ENCODE peak calls at places on chromosomes 12 and 14, in four cellular contexts. One of them, this sample, is unnamed.

GRCh38 chr12:42504049-42504448 is 85.5 kb downstream of the PRICKLE1 start:
- DNase-seq in stomach: no peak
- DNase-seq in HepG2: no peak
- DNase-seq in vagina: no peak
- DNase-seq in this sample: no peak

GRCh38 chr12:48003226-48004038 is 844 bp downstream of the COL2A1 start:
- DNase-seq in vagina: no peak
- DNase-seq in HepG2: no peak
- DNase-seq in stomach: no peak
- DNase-seq in this sample: no peak

GRCh38 chr14:61178226-61179060 is 102.7 kb downstream of the TMEM30B start:
- DNase-seq in vagina: no peak
- DNase-seq in HepG2: peak
- DNase-seq in stomach: no peak
- DNase-seq in this sample: no peak

GRCh38 chr12:121926874-121927706 is 8.7 kb downstream of the CFAP251 start:
- DNase-seq in vagina: no peak
- DNase-seq in HepG2: no peak
- DNase-seq in stomach: no peak
- DNase-seq in this sample: no peak

GRCh38 chr12:93813972-93814821 is 137.0 kb downstream of the CRADD start:
- DNase-seq in vagina: peak
- DNase-seq in stomach: peak
- DNase-seq in HepG2: peak
- DNase-seq in this sample: no peak

GRCh38 chr12:121805800-121806555 is 2.2 kb downstream of the SETD1B start:
- DNase-seq in vagina: no peak
- DNase-seq in HepG2: no peak
- DNase-seq in stomach: no peak
- DNase-seq in this sample: peak

GRCh38 chr12:112537710-112538396 is 119.1 kb downstream of the PTPN11 start:
- DNase-seq in vagina: no peak
- DNase-seq in HepG2: peak
- DNase-seq in stomach: no peak
- DNase-seq in this sample: no peak

GRCh38 chr14:28321475-28322244 is 444.9 kb upstream of the FOXG1 start:
- DNase-seq in HepG2: no peak
- DNase-seq in vagina: no peak
- DNase-seq in stomach: no peak
- DNase-seq in this sample: no peak

GRCh38 chr12:19799216-19799615 is 359.9 kb downstream of the AEBP2 start:
- DNase-seq in vagina: no peak
- DNase-seq in HepG2: no peak
- DNase-seq in stomach: no peak
- DNase-seq in this sample: no peak

GRCh38 chr14:21086908-21087293 is 11.6 kb downstream of the ZNF219 start:
- DNase-seq in stomach: no peak
- DNase-seq in vagina: no peak
- DNase-seq in HepG2: no peak
- DNase-seq in this sample: no peak

GRCh38 chr12:83709899-83710298 is 1023.2 kb downstream of the TMTC2 start:
- DNase-seq in vagina: no peak
- DNase-seq in HepG2: no peak
- DNase-seq in stomach: no peak
- DNase-seq in this sample: no peak

GRCh38 chr14:24441904-24442239 is 704 bp downstream of the SDR39U1 start:
- DNase-seq in HepG2: no peak
- DNase-seq in stomach: no peak
- DNase-seq in vagina: no peak
- DNase-seq in this sample: no peak

GRCh38 chr12:130446846-130447654 is 109.4 kb downstream of the PIWIL1 start:
- DNase-seq in HepG2: no peak
- DNase-seq in stomach: no peak
- DNase-seq in vagina: no peak
- DNase-seq in this sample: no peak

GRCh38 chr12:15155271-15155670 is 65.9 kb downstream of the RERG start:
- DNase-seq in HepG2: no peak
- DNase-seq in stomach: peak
- DNase-seq in vagina: no peak
- DNase-seq in this sample: no peak

GRCh38 chr12:41521872-41522379 is 333.8 kb downstream of the PDZRN4 start:
- DNase-seq in stomach: no peak
- DNase-seq in HepG2: no peak
- DNase-seq in vagina: no peak
- DNase-seq in this sample: no peak

GRCh38 chr14:64885555-64885954 is 5.8 kb upstream of the SPTB start:
- DNase-seq in vagina: no peak
- DNase-seq in HepG2: no peak
- DNase-seq in stomach: no peak
- DNase-seq in this sample: no peak

GRCh38 chr14:63596998-63597658 is 44.5 kb downstream of the WDR89 start:
- DNase-seq in vagina: no peak
- DNase-seq in HepG2: no peak
- DNase-seq in stomach: no peak
- DNase-seq in this sample: no peak

GRCh38 chr14:95196826-95197497 is 39.6 kb upstream of the DICER1 start:
- DNase-seq in stomach: no peak
- DNase-seq in HepG2: no peak
- DNase-seq in vagina: no peak
- DNase-seq in this sample: no peak

GRCh38 chr12:52336641-52337040 is 15.4 kb upstream of the KRT83 start:
- DNase-seq in HepG2: no peak
- DNase-seq in stomach: no peak
- DNase-seq in vagina: no peak
- DNase-seq in this sample: no peak

DNA sequence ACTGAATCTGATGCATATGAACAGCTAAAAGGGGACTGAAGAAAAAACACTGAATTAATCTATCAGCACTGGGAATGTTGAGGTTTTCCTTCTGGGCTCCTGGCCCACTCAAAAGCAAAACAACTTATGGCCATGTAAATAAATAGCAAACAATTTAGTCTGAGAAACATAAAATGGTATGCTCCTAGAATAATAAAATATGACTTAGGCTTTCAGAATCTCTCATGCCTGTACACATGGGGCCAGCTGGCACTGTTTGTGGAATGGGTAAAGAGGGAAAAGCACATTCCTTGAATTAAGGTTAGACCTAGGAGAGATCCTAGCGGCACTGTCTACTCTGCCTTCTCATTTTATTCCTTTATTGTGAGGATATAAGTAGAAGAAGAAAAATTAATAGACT is 6.2 kb downstream of the KLHDC2 start:
- DNase-seq in vagina: no peak
- DNase-seq in stomach: no peak
- DNase-seq in HepG2: no peak
- DNase-seq in this sample: no peak
- H3K27ac ChIP-seq in vagina: no peak
- H3K27ac ChIP-seq in stomach: peak
- H3K27ac ChIP-seq in HepG2: no peak
- H3K27ac ChIP-seq in this sample: no peak

GRCh38 chr12:88856201-88856600 is 275.9 kb upstream of the KITLG start:
- DNase-seq in vagina: no peak
- DNase-seq in stomach: no peak
- DNase-seq in HepG2: peak
- DNase-seq in this sample: no peak
- H3K4me3 ChIP-seq in vagina: no peak
- H3K4me3 ChIP-seq in stomach: no peak
- H3K4me3 ChIP-seq in HepG2: no peak
- H3K4me3 ChIP-seq in this sample: no peak

DNA sequence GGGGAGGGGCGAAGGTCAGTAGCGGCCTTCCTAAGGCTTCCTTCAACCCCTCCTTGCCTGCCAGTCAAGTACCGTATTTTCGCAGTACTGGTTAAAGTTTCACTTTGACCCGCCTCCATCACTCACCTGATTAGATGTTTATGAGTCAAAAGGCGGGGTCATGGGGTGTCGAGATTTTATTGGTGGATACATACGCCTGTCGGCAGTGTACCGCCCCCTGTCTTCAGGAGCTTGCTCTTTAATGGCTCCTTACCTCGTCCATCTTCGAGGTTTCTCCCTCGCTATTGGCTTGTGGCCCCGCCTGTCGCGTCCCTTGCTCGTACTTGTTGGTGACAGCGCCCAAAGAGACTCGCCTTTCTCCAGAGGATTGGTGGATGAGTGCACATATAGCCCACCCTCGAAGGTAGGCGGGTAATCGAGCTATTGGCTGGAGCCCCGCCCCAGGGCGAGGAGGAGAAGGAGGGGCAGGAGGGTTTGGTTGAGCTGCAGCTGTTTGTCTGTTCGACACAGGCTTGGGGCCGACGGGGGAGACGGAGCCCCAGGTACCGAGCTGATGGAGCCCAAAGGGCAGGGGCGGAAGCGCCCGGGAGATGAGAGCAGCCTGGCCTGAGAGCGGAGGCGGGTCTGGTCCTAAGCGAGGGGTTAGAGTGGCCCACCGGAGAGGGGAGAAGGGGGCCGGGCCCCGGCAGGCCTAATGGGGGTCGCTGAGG is at the start of gene RAB5B:
- DNase-seq in stomach: peak
- DNase-seq in HepG2: peak
- DNase-seq in vagina: peak
- DNase-seq in this sample: peak
- TF ChIP-seq POLR2AphosphoS5 in stomach: peak
- TF ChIP-seq POLR2AphosphoS5 in HepG2: peak
- TF ChIP-seq POLR2AphosphoS5 in vagina: peak
- TF ChIP-seq POLR2AphosphoS5 in this sample: peak

GRCh38 chr14:68822132-68822651 is 29.3 kb upstream of the ZFP36L1 start:
- DNase-seq in stomach: no peak
- DNase-seq in HepG2: no peak
- DNase-seq in vagina: no peak
- DNase-seq in this sample: no peak
- H3K27ac ChIP-seq in stomach: no peak
- H3K27ac ChIP-seq in HepG2: no peak
- H3K27ac ChIP-seq in vagina: no peak
- H3K27ac ChIP-seq in this sample: no peak

GRCh38 chr12:43758728-43759563 is at the start of the genes IRAK4 and PUS7L:
- DNase-seq in HepG2: peak
- DNase-seq in stomach: peak
- DNase-seq in vagina: peak
- DNase-seq in this sample: peak

GRCh38 chr12:43758247-43758727 is 303 bp downstream of the PUS7L start:
- DNase-seq in HepG2: peak
- DNase-seq in stomach: peak
- DNase-seq in vagina: peak
- DNase-seq in this sample: no peak

GRCh38 chr12:43761535-43761934 is 2.8 kb downstream of the IRAK4 start:
- DNase-seq in stomach: no peak
- DNase-seq in vagina: no peak
- DNase-seq in HepG2: no peak
- DNase-seq in this sample: no peak

GRCh38 chr12:43762596-43762995 is 3.8 kb downstream of the IRAK4 start:
- DNase-seq in vagina: no peak
- DNase-seq in stomach: no peak
- DNase-seq in HepG2: no peak
- DNase-seq in this sample: no peak

DNA sequence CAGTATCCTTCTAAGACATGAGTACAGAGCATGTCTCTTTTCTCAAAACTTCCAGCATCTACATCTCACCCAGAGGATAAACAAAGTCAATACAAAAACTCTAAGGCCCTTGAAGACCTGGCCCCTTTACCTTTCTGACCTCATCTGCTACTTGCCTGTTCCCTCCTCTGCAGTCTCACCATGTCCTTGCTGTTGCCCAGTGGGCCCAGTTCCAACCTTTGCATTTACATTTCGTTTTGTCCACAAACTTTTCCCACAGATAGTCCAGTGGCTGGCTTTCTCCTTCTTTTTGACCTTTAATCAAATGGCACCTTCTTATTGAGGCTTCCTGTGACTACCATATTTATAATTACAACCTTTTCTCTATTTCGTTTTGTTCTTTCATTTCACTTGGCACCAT is 1.6 kb downstream of the IRAK4 start:
- DNase-seq in stomach: peak
- DNase-seq in HepG2: no peak
- DNase-seq in vagina: no peak
- DNase-seq in this sample: no peak
- H3K4me3 ChIP-seq in stomach: peak
- H3K4me3 ChIP-seq in HepG2: no peak
- H3K4me3 ChIP-seq in vagina: peak
- H3K4me3 ChIP-seq in this sample: peak

DNA sequence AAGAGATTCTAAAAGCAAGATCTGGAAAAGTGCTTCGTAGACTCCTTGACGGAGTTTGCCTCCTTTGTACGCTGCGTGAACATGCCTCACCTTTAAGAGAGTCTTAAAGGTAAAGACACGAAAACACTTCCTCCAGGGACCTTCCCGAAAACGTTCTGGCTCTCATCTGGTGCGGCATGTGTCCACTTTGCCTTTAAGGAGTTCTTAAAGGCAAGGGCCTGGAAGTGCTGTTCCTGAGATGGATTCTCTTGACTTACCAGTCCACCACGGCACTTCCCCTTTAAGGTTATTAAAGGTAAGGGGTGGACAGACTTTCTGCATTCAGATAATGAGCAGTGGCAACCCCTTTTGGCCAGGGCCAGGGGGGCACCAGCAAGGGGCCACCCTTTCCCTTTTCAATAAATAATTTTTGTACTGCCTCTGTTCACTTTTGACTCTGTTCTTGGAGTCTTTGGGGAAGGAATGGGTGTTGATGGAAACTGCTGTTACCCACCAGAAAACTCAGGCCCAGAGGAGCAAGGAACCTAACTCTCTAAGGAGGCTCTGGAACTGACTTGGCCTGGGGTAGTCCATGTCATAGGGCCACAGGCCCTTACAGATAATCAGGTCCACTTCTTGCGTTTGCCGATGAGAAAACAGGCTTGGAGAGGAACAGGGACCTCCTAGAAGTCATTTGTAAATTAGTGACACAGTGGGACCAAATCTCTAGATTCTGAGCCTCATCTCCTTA is 4.4 kb downstream of the REM2 start:
- DNase-seq in vagina: no peak
- DNase-seq in stomach: peak
- DNase-seq in HepG2: no peak
- DNase-seq in this sample: no peak
- TF ChIP-seq POLR2AphosphoS5 in vagina: peak
- TF ChIP-seq POLR2AphosphoS5 in stomach: no peak
- TF ChIP-seq POLR2AphosphoS5 in HepG2: no peak
- TF ChIP-seq POLR2AphosphoS5 in this sample: no peak

DNA sequence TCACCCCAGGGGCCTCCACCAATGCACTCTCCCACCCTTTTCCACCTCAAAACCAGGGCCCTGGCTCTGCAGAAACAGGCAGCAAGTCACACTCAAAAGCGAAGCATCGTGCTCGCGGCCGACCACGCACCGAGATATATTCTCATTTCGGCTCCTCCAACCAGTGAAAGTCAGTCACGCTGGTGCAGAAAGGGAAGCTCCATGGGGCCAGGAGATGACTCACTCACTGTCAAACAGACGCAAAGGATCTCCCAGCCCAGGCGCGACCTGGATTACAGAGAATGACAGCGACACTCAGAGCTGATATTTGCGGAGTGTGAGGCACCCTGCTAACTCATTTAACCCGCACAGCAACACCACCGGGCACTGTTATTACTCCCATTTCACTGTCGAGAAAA is 173.6 kb downstream of the CALM1 start:
- DNase-seq in vagina: no peak
- DNase-seq in stomach: no peak
- DNase-seq in HepG2: no peak
- DNase-seq in this sample: peak
- H3K27ac ChIP-seq in vagina: no peak
- H3K27ac ChIP-seq in stomach: no peak
- H3K27ac ChIP-seq in HepG2: no peak
- H3K27ac ChIP-seq in this sample: no peak

GRCh38 chr14:103122578-103123127 is 608 bp upstream of the TNFAIP2 start:
- DNase-seq in vagina: no peak
- DNase-seq in HepG2: no peak
- DNase-seq in stomach: no peak
- DNase-seq in this sample: no peak
- H3K4me3 ChIP-seq in vagina: peak
- H3K4me3 ChIP-seq in HepG2: no peak
- H3K4me3 ChIP-seq in stomach: peak
- H3K4me3 ChIP-seq in this sample: peak